ENCODE peak calls at places on chromosomes 11 and 22, in eight cellular contexts. K is small intestine, H is endothelial cell of umbilical vein, F is psoas muscle, N is lung, B is left ventricle myocardium inferior, Q is OCI-LY7, V is HAP-1. Y is an unnamed sample.

GRCh38 chr11:105000797-105001196 is 22.2 kb downstream of the CASP5 start:
- DNase-seq in K (peak; percentile 25), H (peak; percentile 1), F (no peak), N (no peak), B (no peak), Q (peak; percentile 19), V (peak; percentile 40), Y (peak; percentile 3)

GRCh38 chr22:50112151-50113118 is 22.6 kb downstream of the MOV10L1 start:
- DNase-seq in K (no peak), H (peak; percentile 90), F (no peak), N (no peak), B (no peak), Q (no peak), V (no peak), Y (no peak)

GRCh38 chr22:37518509-37519267 is 527 bp downstream of the CARD10 start:
- DNase-seq in K (peak; percentile 72), H (peak; percentile 30), F (no peak), N (no peak), B (no peak), Q (no peak), V (peak; percentile 48), Y (peak; percentile 87)

GRCh38 chr11:15059132-15059531 is 14.3 kb upstream of the CALCB start:
- DNase-seq in K (no peak), H (no peak), F (no peak), N (no peak), B (no peak), Q (no peak), V (no peak), Y (no peak)

GRCh38 chr11:9574556-9574805 is 1.0 kb downstream of the WEE1 start:
- DNase-seq in K (no peak), H (peak; percentile 51), F (peak; percentile 66), N (no peak), B (peak; percentile 29), Q (no peak), V (peak; percentile 33), Y (no peak)

GRCh38 chr11:125401746-125402145 is 94.3 kb downstream of the FEZ1 start:
- DNase-seq in K (no peak), H (no peak), F (peak; percentile 92), N (no peak), B (no peak), Q (no peak), V (no peak), Y (peak; percentile 61)

GRCh38 chr11:95912902-95913560 is 10.9 kb downstream of the MTMR2 start:
- DNase-seq in K (no peak), H (no peak), F (no peak), N (no peak), B (no peak), Q (no peak), V (no peak), Y (no peak)

GRCh38 chr11:15815246-15816209 is 540.8 kb downstream of the SOX6 start:
- DNase-seq in K (peak; percentile 52), H (no peak), F (no peak), N (peak; percentile 5), B (no peak), Q (no peak), V (no peak), Y (no peak)

GRCh38 chr11:20013346-20014066 is 146.8 kb downstream of the DBX1 start:
- DNase-seq in K (peak; percentile 80), H (peak; percentile 41), F (peak; percentile 64), N (no peak), B (peak; percentile 35), Q (no peak), V (peak; percentile 35), Y (no peak)

GRCh38 chr11:114262681-114263509 is 33.3 kb upstream of the NNMT start:
- DNase-seq in K (peak; percentile 69), H (peak; percentile 55), F (peak; percentile 56), N (no peak), B (no peak), Q (peak; percentile 50), V (peak; percentile 49), Y (peak; percentile 75)

GRCh38 chr11:35619754-35620640 is 1.7 kb downstream of the FJX1 start:
- DNase-seq in K (no peak), H (peak; percentile 43), F (peak; percentile 53), N (no peak), B (peak; percentile 16), Q (no peak), V (peak; percentile 67), Y (peak; percentile 82)

GRCh38 chr11:117970400-117971024 is 15.7 kb upstream of the IL10RA start:
- DNase-seq in K (peak; percentile 37), H (peak; percentile 50), F (no peak), N (peak; percentile 36), B (no peak), Q (no peak), V (no peak), Y (no peak)

GRCh38 chr11:57458060-57458409 is 2.3 kb upstream of the RTN4RL2 start:
- DNase-seq in K (no peak), H (no peak), F (no peak), N (no peak), B (no peak), Q (no peak), V (no peak), Y (no peak)

GRCh38 chr11:86446163-86446923 is 71.7 kb downstream of the CCDC81 start:
- DNase-seq in K (no peak), H (no peak), F (no peak), N (no peak), B (no peak), Q (no peak), V (no peak), Y (no peak)

GRCh38 chr22:50192056-50192824 is 6.5 kb downstream of the TRABD start:
- DNase-seq in K (no peak), H (no peak), F (no peak), N (no peak), B (no peak), Q (peak; percentile 83), V (no peak), Y (no peak)

DNA sequence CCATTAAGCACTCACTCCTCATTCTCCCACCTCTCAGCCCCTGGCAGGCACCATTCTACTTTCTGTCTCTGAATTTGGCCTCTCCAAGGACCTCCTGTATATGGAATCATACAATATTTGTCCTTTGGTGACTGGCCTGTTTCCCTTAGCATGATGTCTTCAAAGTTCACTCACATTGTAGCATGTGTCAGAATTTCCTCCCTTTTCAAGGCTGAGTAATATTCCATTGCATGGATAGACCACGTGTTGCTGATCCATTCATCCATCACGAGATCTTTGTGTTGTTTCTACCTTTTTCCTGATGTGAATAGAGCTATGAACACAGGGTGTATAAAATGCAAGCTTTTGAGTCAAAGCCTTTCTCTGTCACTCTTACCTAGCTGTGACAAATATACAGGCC is 11.6 kb downstream of the FADS2 start:
- DNase-seq in K (no peak), H (no peak), F (no peak), N (no peak), B (no peak), Q (no peak), V (no peak), Y (no peak)
- H3K36me3 ChIP-seq in K (no peaks in the 10 kb centered on the region), H (peaks cover 38% of the 10 kb centered on the region), F (no peaks in the 10 kb centered on the region), N (no peaks in the 10 kb centered on the region), B (peaks cover 16% of the 10 kb centered on the region), Q (no peaks in the 10 kb centered on the region), V (peaks cover 74% of the 10 kb centered on the region), Y (peaks cover 51% of the 10 kb centered on the region)

GRCh38 chr22:28714043-28714442 is 27.6 kb downstream of the CHEK2 start:
- DNase-seq in K (no peak), H (peak; percentile 38), F (no peak), N (no peak), B (no peak), Q (no peak), V (no peak), Y (no peak)
- H3K36me3 ChIP-seq in K (no peaks in the 10 kb centered on the region), H (no peaks in the 10 kb centered on the region), F (no peaks in the 10 kb centered on the region), N (no peaks in the 10 kb centered on the region), B (no peaks in the 10 kb centered on the region), Q (peaks cover 81% of the 10 kb centered on the region), V (peaks cover 23% of the 10 kb centered on the region), Y (peaks cover 10% of the 10 kb centered on the region)

DNA sequence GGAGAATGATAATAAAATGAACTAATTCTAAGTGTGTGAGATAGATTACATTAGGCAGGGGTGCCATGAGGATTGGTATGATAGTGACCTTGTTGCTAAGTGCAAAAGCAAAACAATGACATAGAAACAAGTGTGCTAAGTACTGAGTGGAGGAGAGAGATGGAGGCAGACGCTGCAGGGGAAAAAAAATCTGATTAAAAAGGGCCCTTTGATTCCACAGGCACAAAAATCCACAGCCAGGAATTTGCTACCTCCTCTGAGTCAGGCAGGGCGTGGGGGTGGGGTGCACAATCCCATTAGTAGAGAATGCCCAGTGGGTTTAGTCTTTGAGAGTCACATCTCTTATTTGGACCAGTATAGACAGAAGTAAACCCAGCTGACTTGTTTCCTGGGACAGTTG is at the start of gene CNTF:
- DNase-seq in K (no peak), H (no peak), F (no peak), N (no peak), B (no peak), Q (no peak), V (no peak), Y (no peak)
- H3K36me3 ChIP-seq in K (peaks cover 17% of the 10 kb centered on the region), H (peaks cover 24% of the 10 kb centered on the region), F (peaks cover 4% of the 10 kb centered on the region), N (peaks cover 40% of the 10 kb centered on the region), B (peaks cover 77% of the 10 kb centered on the region), Q (peaks cover 98% of the 10 kb centered on the region), V (peaks cover 82% of the 10 kb centered on the region), Y (peaks cover 14% of the 10 kb centered on the region)

GRCh38 chr11:65392186-65392829 is 5.9 kb downstream of the FRMD8 start:
- DNase-seq in K (no peak), H (no peak), F (no peak), N (no peak), B (no peak), Q (no peak), V (no peak), Y (no peak)
- H3K36me3 ChIP-seq in K (peaks cover 12% of the 10 kb centered on the region), H (peaks cover 34% of the 10 kb centered on the region), F (peaks cover 2% of the 10 kb centered on the region), N (peaks cover 5% of the 10 kb centered on the region), B (peaks cover 36% of the 10 kb centered on the region), Q (peaks cover 44% of the 10 kb centered on the region), V (peaks cover 14% of the 10 kb centered on the region), Y (peaks cover under 1% of the 10 kb centered on the region)

GRCh38 chr11:68545796-68546195 is 85.2 kb downstream of the PPP6R3 start:
- DNase-seq in K (no peak), H (no peak), F (no peak), N (no peak), B (no peak), Q (no peak), V (no peak), Y (no peak)
- H3K36me3 ChIP-seq in K (peaks cover 15% of the 10 kb centered on the region), H (peaks cover 21% of the 10 kb centered on the region), F (no peaks in the 10 kb centered on the region), N (peaks cover 2% of the 10 kb centered on the region), B (peaks cover 22% of the 10 kb centered on the region), Q (peaks cover 96% of the 10 kb centered on the region), V (peaks cover 70% of the 10 kb centered on the region), Y (peaks cover 6% of the 10 kb centered on the region)